ENCODE peak calls at places on chromosome 3, in ten cellular contexts. N, L, K, X, O, J, H, Z, S and R are unnamed samples.

GRCh38 chr3:31469385-31469784 is 63.3 kb upstream of the STT3B start:
- DNase-seq in J (no peak), H (no peak), N (no peak), Z (no peak), K (no peak), O (no peak), S (no peak), X (no peak), L (no peak), R (no peak)

GRCh38 chr3:189324538-189325138 is 152.9 kb downstream of the TPRG1 start:
- DNase-seq in L (no peak), O (peak; percentile 19), J (no peak), N (peak; percentile 84), K (peak; percentile 100), X (peak; percentile 61), S (peak; percentile 70), H (peak; percentile 91), Z (peak; percentile 19), R (peak; percentile 64)

GRCh38 chr3:136142592-136142991 is 53.5 kb downstream of the MSL2 start:
- DNase-seq in X (no peak), Z (no peak), O (no peak), N (no peak), H (no peak), S (peak; percentile 83), K (no peak), J (no peak), L (no peak), R (no peak)

GRCh38 chr3:136184703-136185102 is 11.4 kb downstream of the MSL2 start:
- DNase-seq in X (no peak), J (no peak), K (no peak), Z (no peak), N (no peak), S (peak; percentile 64), O (no peak), H (no peak), L (no peak), R (no peak)

GRCh38 chr3:156218353-156218744 is 98.0 kb downstream of the KCNAB1 start:
- DNase-seq in Z (no peak), X (no peak), L (no peak), O (no peak), S (no peak), K (no peak), J (no peak), N (no peak), H (no peak), R (no peak)

GRCh38 chr3:37963635-37964034 is 27.0 kb upstream of the VILL start:
- DNase-seq in S (no peak), O (no peak), H (no peak), Z (no peak), L (no peak), J (no peak), X (no peak), K (no peak), N (no peak), R (no peak)

GRCh38 chr3:52247455-52248164 is 2.1 kb downstream of the PPM1M start:
- DNase-seq in N (no peak), X (no peak), K (no peak), Z (no peak), H (no peak), S (no peak), O (no peak), L (peak; percentile 53), J (no peak), R (no peak)

GRCh38 chr3:36476274-36476942 is 96.1 kb downstream of the STAC start:
- DNase-seq in J (no peak), K (no peak), H (no peak), Z (no peak), S (no peak), N (no peak), X (no peak), O (no peak), L (no peak), R (no peak)

GRCh38 chr3:170692720-170693119 is 106.8 kb upstream of the SLC7A14 start:
- DNase-seq in L (no peak), S (no peak), H (no peak), O (no peak), Z (no peak), N (no peak), J (no peak), X (no peak), K (no peak), R (no peak)

GRCh38 chr3:113560845-113561623 is 28.7 kb downstream of the SIDT1 start:
- DNase-seq in S (peak; percentile 56), L (no peak), Z (no peak), K (no peak), H (no peak), O (no peak), N (no peak), J (no peak), X (no peak), R (no peak)

GRCh38 chr3:38003817-38004414 is 13.3 kb downstream of the VILL start:
- DNase-seq in J (no peak), O (no peak), N (peak; percentile 68), S (no peak), L (no peak), K (no peak), Z (peak; percentile 59), H (no peak), X (no peak), R (no peak)

GRCh38 chr3:151402349-151402748 is 17.8 kb upstream of the P2RY12 start:
- DNase-seq in N (no peak), S (no peak), O (no peak), K (no peak), J (no peak), L (no peak), Z (no peak), X (no peak), H (no peak), R (no peak)

GRCh38 chr3:13332158-13332557 is 88.0 kb downstream of the NUP210 start:
- DNase-seq in O (no peak), N (peak; percentile 63), Z (no peak), J (no peak), X (peak; percentile 84), L (no peak), H (no peak), K (peak; percentile 99), S (no peak), R (no peak)

GRCh38 chr3:39907981-39908380 is 98.6 kb downstream of the MYRIP start:
- DNase-seq in X (peak; percentile 28), L (peak; percentile 65), N (peak; percentile 18), Z (peak; percentile 23), J (no peak), H (no peak), S (peak; percentile 61), K (no peak), O (no peak), R (no peak)

GRCh38 chr3:46146548-46146947 is 61.6 kb downstream of the CCR1 start:
- DNase-seq in X (no peak), K (no peak), S (no peak), N (no peak), Z (no peak), J (no peak), O (no peak), L (no peak), H (no peak), R (no peak)

GRCh38 chr3:86948840-86949239 is 42.1 kb downstream of the VGLL3 start:
- DNase-seq in N (no peak), X (no peak), S (peak; percentile 61), H (no peak), J (no peak), O (no peak), K (no peak), Z (no peak), L (no peak), R (no peak)

GRCh38 chr3:4043867-4044575 is 244.8 kb downstream of the LRRN1 start:
- DNase-seq in O (no peak), L (no peak), X (no peak), H (no peak), Z (no peak), N (no peak), S (no peak), K (no peak), J (no peak), R (no peak)

GRCh38 chr3:121660356-121661171 is at the start of gene HCLS1:
- DNase-seq in J (peak; percentile 19), S (peak; percentile 16), Z (peak; percentile 61), H (no peak), L (peak; percentile 70), O (peak; percentile 47), K (peak; percentile 88), N (peak; percentile 72), X (peak; percentile 63), R (no peak)
- H3K4me3 ChIP-seq in J (no peak within 1 kb of the TSS), S (no peak within 1 kb of the TSS), Z (peak within 1 kb of the TSS; percentile 56), H (peak within 1 kb of the TSS; percentile 52), L (peak within 1 kb of the TSS; percentile 0), O (peak within 1 kb of the TSS; percentile 36), K (peak within 1 kb of the TSS; percentile 74), N (peak within 1 kb of the TSS; percentile 17), X (no peak within 1 kb of the TSS), R (no peak within 1 kb of the TSS)

GRCh38 chr3:172197344-172197743 is 158.0 kb downstream of the FNDC3B start:
- DNase-seq in S (no peak), H (no peak), J (no peak), O (no peak), N (no peak), L (no peak), Z (no peak), K (no peak), X (no peak), R (no peak)
- H3K4me1 ChIP-seq in S (peaks cover 11% of the 10 kb centered on the region), H (no peaks in the 10 kb centered on the region), J (peaks cover 16% of the 10 kb centered on the region), O (peaks cover 58% of the 10 kb centered on the region), N (peaks cover 37% of the 10 kb centered on the region), L (no peaks in the 10 kb centered on the region), Z (peaks cover 56% of the 10 kb centered on the region), K (peaks cover 8% of the 10 kb centered on the region), X (peaks cover 41% of the 10 kb centered on the region), R (peaks cover 7% of the 10 kb centered on the region)

GRCh38 chr3:168044049-168044448 is 51.7 kb downstream of the GOLIM4 start:
- DNase-seq in O (no peak), Z (no peak), K (no peak), L (no peak), S (no peak), X (no peak), H (no peak), J (no peak), N (no peak), R (no peak)

GRCh38 chr3:168036654-168037419 is 58.9 kb downstream of the GOLIM4 start:
- DNase-seq in S (no peak), J (no peak), N (no peak), L (no peak), K (no peak), O (no peak), H (no peak), X (peak; percentile 77), Z (no peak), R (no peak)

GRCh38 chr3:168040624-168041208 is 55.0 kb downstream of the GOLIM4 start:
- DNase-seq in X (peak; percentile 37), S (peak; percentile 90), O (no peak), J (no peak), L (no peak), K (peak; percentile 57), Z (no peak), N (no peak), H (no peak), R (peak; percentile 11)
- H3K36me3 ChIP-seq in X (no peaks in the 10 kb centered on the region), S (peaks cover 50% of the 10 kb centered on the region), O (peaks cover 43% of the 10 kb centered on the region), J (peaks cover 9% of the 10 kb centered on the region), L (peaks cover 29% of the 10 kb centered on the region), K (peaks cover 3% of the 10 kb centered on the region), Z (peaks cover 75% of the 10 kb centered on the region), N (peaks cover 12% of the 10 kb centered on the region), H (no peaks in the 10 kb centered on the region), R (peaks cover 3% of the 10 kb centered on the region)

DNA sequence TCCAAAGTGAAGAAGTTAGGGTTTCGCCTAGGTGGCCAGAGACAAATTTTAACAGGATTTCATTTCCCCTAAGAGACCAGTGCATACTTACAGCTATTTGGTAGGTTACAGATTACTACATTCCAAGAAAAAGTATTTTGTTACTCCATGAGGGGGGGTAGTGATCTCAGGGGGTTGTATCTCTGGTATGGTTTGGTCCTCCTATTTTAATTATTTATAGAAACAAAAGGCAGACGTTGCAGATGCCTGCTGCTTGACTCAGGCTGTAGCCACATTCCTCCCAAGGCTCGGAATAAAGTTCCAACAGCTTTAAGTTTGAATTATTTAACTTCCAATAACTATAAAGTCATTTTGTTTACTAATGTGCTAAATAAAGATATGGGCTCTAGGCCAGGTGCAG is 1.3 kb upstream of the TRIM59 start:
- DNase-seq in N (no peak), X (no peak), L (no peak), K (no peak), Z (no peak), H (no peak), J (no peak), S (peak; percentile 74), O (no peak), R (no peak)
- H3K4me3 ChIP-seq in N (no peak overlapping the region), X (no peak overlapping the region), L (no peak overlapping the region), K (no peak overlapping the region), Z (no peak overlapping the region), H (no peak overlapping the region), J (no peak overlapping the region), S (no peak overlapping the region), O (no peak overlapping the region), R (peak overlapping the region; percentile 68)